ENCODE peak calls at places on chromosomes 13 and 19, in four cellular contexts. One of them, this sample, is unnamed.

GRCh38 chr13:31172535-31172934 is 10.8 kb upstream of the HSPH1 start:
- DNase-seq in activated T-cell treated with anti-CD3 and anti-CD28 coated beads, Interleukin-2, amount 50 U/mL, for 4 hours: no peak
- DNase-seq in GM13977: no peak
- DNase-seq in upper lobe of right lung: no peak
- DNase-seq in this sample: peak

GRCh38 chr19:16698914-16699313 is 20.7 kb upstream of the NWD1 start:
- DNase-seq in activated T-cell treated with anti-CD3 and anti-CD28 coated beads, Interleukin-2, amount 50 U/mL, for 4 hours: no peak
- DNase-seq in GM13977: no peak
- DNase-seq in upper lobe of right lung: no peak
- DNase-seq in this sample: no peak

GRCh38 chr19:18539372-18539771 is 4.0 kb downstream of the FKBP8 start:
- DNase-seq in activated T-cell treated with anti-CD3 and anti-CD28 coated beads, Interleukin-2, amount 50 U/mL, for 4 hours: no peak
- DNase-seq in GM13977: no peak
- DNase-seq in upper lobe of right lung: no peak
- DNase-seq in this sample: no peak

GRCh38 chr19:28700176-28700575 is 512.8 kb downstream of the UQCRFS1 start:
- DNase-seq in activated T-cell treated with anti-CD3 and anti-CD28 coated beads, Interleukin-2, amount 50 U/mL, for 4 hours: no peak
- DNase-seq in GM13977: no peak
- DNase-seq in upper lobe of right lung: no peak
- DNase-seq in this sample: no peak

GRCh38 chr19:5893907-5894703 is 9.5 kb downstream of the NDUFA11 start:
- DNase-seq in activated T-cell treated with anti-CD3 and anti-CD28 coated beads, Interleukin-2, amount 50 U/mL, for 4 hours: no peak
- DNase-seq in GM13977: no peak
- DNase-seq in upper lobe of right lung: no peak
- DNase-seq in this sample: peak

GRCh38 chr13:91722267-91722884 is 324.0 kb downstream of the GPC5 start:
- DNase-seq in activated T-cell treated with anti-CD3 and anti-CD28 coated beads, Interleukin-2, amount 50 U/mL, for 4 hours: no peak
- DNase-seq in GM13977: peak
- DNase-seq in upper lobe of right lung: no peak
- DNase-seq in this sample: peak

GRCh38 chr19:5340637-5341447 is at the start of gene PTPRS:
- DNase-seq in activated T-cell treated with anti-CD3 and anti-CD28 coated beads, Interleukin-2, amount 50 U/mL, for 4 hours: peak
- DNase-seq in GM13977: peak
- DNase-seq in upper lobe of right lung: peak
- DNase-seq in this sample: peak

GRCh38 chr19:34278783-34279182 is 24.4 kb downstream of the GARRE1 start:
- DNase-seq in activated T-cell treated with anti-CD3 and anti-CD28 coated beads, Interleukin-2, amount 50 U/mL, for 4 hours: no peak
- DNase-seq in GM13977: no peak
- DNase-seq in upper lobe of right lung: no peak
- DNase-seq in this sample: no peak

GRCh38 chr13:25662516-25662915 is 290.7 kb downstream of the ATP8A2 start:
- DNase-seq in activated T-cell treated with anti-CD3 and anti-CD28 coated beads, Interleukin-2, amount 50 U/mL, for 4 hours: no peak
- DNase-seq in GM13977: no peak
- DNase-seq in upper lobe of right lung: no peak
- DNase-seq in this sample: no peak